ENCODE peak calls at places on chromosomes 12 and 14, in eight cellular contexts. One of them, this sample, is unnamed.

GRCh38 chr12:8065991-8066594 is at the start of gene C3AR1:
- DNase-seq in IMR-90: peak; percentile 79
- DNase-seq in hepatocyte: peak; percentile 28
- DNase-seq in PC-3: peak; percentile 50
- DNase-seq in endodermal cell: no peak
- DNase-seq in heart right ventricle: no peak
- DNase-seq in DND-41: peak; percentile 36
- DNase-seq in pancreas: no peak
- DNase-seq in this sample: peak; percentile 68

GRCh38 chr14:86654558-86655184 is 1124.7 kb downstream of the FLRT2 start:
- DNase-seq in DND-41: peak; percentile 64
- DNase-seq in heart right ventricle: peak; percentile 21
- DNase-seq in hepatocyte: peak; percentile 66
- DNase-seq in endodermal cell: peak; percentile 91
- DNase-seq in pancreas: peak; percentile 32
- DNase-seq in PC-3: peak; percentile 55
- DNase-seq in IMR-90: peak; percentile 26
- DNase-seq in this sample: no peak

GRCh38 chr12:89464974-89465592 is 59.5 kb downstream of the GALNT4 start:
- DNase-seq in DND-41: no peak
- DNase-seq in PC-3: peak; percentile 53
- DNase-seq in IMR-90: peak; percentile 16
- DNase-seq in pancreas: no peak
- DNase-seq in endodermal cell: no peak
- DNase-seq in heart right ventricle: no peak
- DNase-seq in hepatocyte: no peak
- DNase-seq in this sample: no peak

GRCh38 chr12:6539276-6540134 is 5.2 kb downstream of the GAPDH start:
- DNase-seq in heart right ventricle: peak; percentile 34
- DNase-seq in hepatocyte: no peak
- DNase-seq in pancreas: no peak
- DNase-seq in PC-3: peak; percentile 40
- DNase-seq in endodermal cell: peak; percentile 66
- DNase-seq in IMR-90: peak; percentile 38
- DNase-seq in DND-41: no peak
- DNase-seq in this sample: no peak

GRCh38 chr12:55724226-55724939 is 4.2 kb downstream of the RDH5 start:
- DNase-seq in hepatocyte: peak; percentile 79
- DNase-seq in IMR-90: peak; percentile 69
- DNase-seq in heart right ventricle: peak; percentile 64
- DNase-seq in PC-3: peak; percentile 64
- DNase-seq in pancreas: peak; percentile 83
- DNase-seq in endodermal cell: peak; percentile 94
- DNase-seq in DND-41: peak; percentile 67
- DNase-seq in this sample: no peak

GRCh38 chr12:6563448-6564050 is 4.5 kb downstream of the NOP2 start:
- DNase-seq in hepatocyte: peak; percentile 70
- DNase-seq in DND-41: peak; percentile 69
- DNase-seq in PC-3: peak; percentile 46
- DNase-seq in pancreas: no peak
- DNase-seq in IMR-90: peak; percentile 40
- DNase-seq in heart right ventricle: peak; percentile 54
- DNase-seq in endodermal cell: peak; percentile 93
- DNase-seq in this sample: peak; percentile 26

GRCh38 chr14:100543471-100544455 is 43.5 kb downstream of the BEGAIN start:
- DNase-seq in hepatocyte: no peak
- DNase-seq in DND-41: no peak
- DNase-seq in heart right ventricle: no peak
- DNase-seq in PC-3: no peak
- DNase-seq in IMR-90: no peak
- DNase-seq in pancreas: peak; percentile 62
- DNase-seq in endodermal cell: no peak
- DNase-seq in this sample: no peak

GRCh38 chr12:114025935-114026334 is 59.8 kb upstream of the RBM19 start:
- DNase-seq in hepatocyte: no peak
- DNase-seq in PC-3: no peak
- DNase-seq in endodermal cell: no peak
- DNase-seq in pancreas: no peak
- DNase-seq in heart right ventricle: peak; percentile 47
- DNase-seq in DND-41: no peak
- DNase-seq in IMR-90: no peak
- DNase-seq in this sample: no peak

GRCh38 chr12:116559330-116560080 is at the start of gene MAP1LC3B2:
- DNase-seq in hepatocyte: peak; percentile 86
- DNase-seq in endodermal cell: peak; percentile 74
- DNase-seq in DND-41: peak; percentile 95
- DNase-seq in PC-3: peak; percentile 74
- DNase-seq in pancreas: peak; percentile 55
- DNase-seq in heart right ventricle: no peak
- DNase-seq in IMR-90: peak; percentile 39
- DNase-seq in this sample: peak; percentile 95

GRCh38 chr14:26394114-26394855 is 203.5 kb downstream of the NOVA1 start:
- DNase-seq in IMR-90: peak; percentile 12
- DNase-seq in hepatocyte: no peak
- DNase-seq in DND-41: no peak
- DNase-seq in PC-3: peak; percentile 59
- DNase-seq in pancreas: no peak
- DNase-seq in heart right ventricle: no peak
- DNase-seq in endodermal cell: peak; percentile 62
- DNase-seq in this sample: no peak
- TF ChIP-seq CTCF in IMR-90: peak; percentile 46
- TF ChIP-seq CTCF in hepatocyte: peak; percentile 53
- TF ChIP-seq CTCF in DND-41: no peak
- TF ChIP-seq CTCF in PC-3: peak; percentile 68
- TF ChIP-seq CTCF in pancreas: no peak
- TF ChIP-seq CTCF in heart right ventricle: peak; percentile 30
- TF ChIP-seq CTCF in endodermal cell: peak; percentile 66
- TF ChIP-seq CTCF in this sample: peak; percentile 41

DNA sequence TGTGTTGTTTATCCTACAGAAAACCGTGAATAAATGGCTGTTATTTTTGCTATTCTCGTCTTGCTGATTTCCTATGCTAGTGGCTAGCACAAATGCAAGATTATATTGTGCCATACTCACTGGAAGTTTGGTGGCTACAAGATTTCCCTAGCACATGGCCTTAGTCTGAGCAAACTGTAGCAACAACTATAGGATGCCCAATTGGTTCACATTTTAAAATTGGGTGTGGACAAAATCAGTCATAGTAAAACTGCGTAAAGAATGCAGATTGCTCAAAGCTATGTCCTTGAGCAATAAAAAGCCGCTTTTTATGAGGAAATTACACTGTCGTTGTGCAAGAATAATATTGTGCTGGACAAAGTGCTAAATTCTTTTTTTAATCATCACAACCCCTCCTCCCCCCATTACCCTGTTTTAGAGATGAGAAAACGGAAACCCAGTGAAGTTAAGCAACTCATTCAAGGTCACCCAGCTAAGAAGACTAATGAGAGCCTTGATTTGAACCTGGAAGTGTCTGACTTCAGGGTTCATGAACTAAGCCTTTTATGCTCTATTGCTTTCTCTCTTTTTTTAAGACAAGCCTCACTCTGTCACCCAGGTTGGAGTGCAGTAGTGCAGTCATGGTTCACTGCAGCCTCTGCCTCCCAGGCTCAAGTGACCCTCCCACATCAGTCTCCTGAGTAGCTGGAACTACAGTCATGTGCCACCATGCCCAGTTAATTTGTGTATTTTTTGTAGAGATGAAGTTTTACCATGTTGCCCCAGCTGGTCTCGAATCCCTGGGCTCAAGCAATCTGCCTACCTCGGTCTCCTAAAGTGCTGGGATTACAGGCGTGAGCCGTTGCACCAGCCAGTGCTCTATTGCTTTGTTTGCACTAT is 73.6 kb downstream of the SRGAP1 start:
- DNase-seq in IMR-90: peak; percentile 96
- DNase-seq in DND-41: no peak
- DNase-seq in heart right ventricle: no peak
- DNase-seq in endodermal cell: no peak
- DNase-seq in hepatocyte: peak; percentile 73
- DNase-seq in PC-3: peak; percentile 99
- DNase-seq in pancreas: no peak
- DNase-seq in this sample: peak; percentile 99
- H3K4me1 ChIP-seq in IMR-90: peaks cover 25% of the 10 kb centered on the region
- H3K4me1 ChIP-seq in DND-41: no peaks in the 10 kb centered on the region
- H3K4me1 ChIP-seq in heart right ventricle: peaks cover 4% of the 10 kb centered on the region
- H3K4me1 ChIP-seq in endodermal cell: no peaks in the 10 kb centered on the region
- H3K4me1 ChIP-seq in hepatocyte: peaks cover 49% of the 10 kb centered on the region
- H3K4me1 ChIP-seq in PC-3: peaks cover 74% of the 10 kb centered on the region
- H3K4me1 ChIP-seq in pancreas: peaks cover 63% of the 10 kb centered on the region
- H3K4me1 ChIP-seq in this sample: peaks cover 52% of the 10 kb centered on the region

GRCh38 chr12:50699149-50699548 is 64.8 kb upstream of the ATF1 start:
- DNase-seq in heart right ventricle: no peak
- DNase-seq in DND-41: no peak
- DNase-seq in PC-3: no peak
- DNase-seq in pancreas: no peak
- DNase-seq in hepatocyte: no peak
- DNase-seq in endodermal cell: no peak
- DNase-seq in IMR-90: no peak
- DNase-seq in this sample: no peak

GRCh38 chr12:50699940-50700339 is 64.0 kb upstream of the ATF1 start:
- DNase-seq in endodermal cell: no peak
- DNase-seq in PC-3: no peak
- DNase-seq in IMR-90: no peak
- DNase-seq in DND-41: no peak
- DNase-seq in heart right ventricle: no peak
- DNase-seq in pancreas: no peak
- DNase-seq in hepatocyte: no peak
- DNase-seq in this sample: no peak

DNA sequence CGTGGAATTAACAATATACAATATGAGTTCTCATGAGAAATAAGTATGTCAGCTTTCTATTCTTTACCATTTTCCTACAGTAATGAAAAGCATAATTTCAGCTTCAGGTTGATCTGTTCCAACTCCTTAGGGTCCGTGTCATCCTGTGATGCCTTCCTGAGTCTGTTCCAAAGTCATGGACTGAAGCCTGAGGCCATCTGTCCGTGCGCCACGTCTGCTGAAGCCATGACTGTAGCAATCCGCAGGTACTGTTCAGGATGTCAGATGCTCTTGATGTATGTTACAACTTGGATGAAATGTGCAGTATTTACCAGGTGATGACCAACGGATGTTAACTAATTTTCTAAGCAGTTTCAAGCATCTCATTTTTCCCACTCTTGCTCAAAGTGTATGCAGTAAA is 67.0 kb upstream of the ATF1 start:
- DNase-seq in PC-3: no peak
- DNase-seq in pancreas: no peak
- DNase-seq in IMR-90: no peak
- DNase-seq in heart right ventricle: no peak
- DNase-seq in hepatocyte: no peak
- DNase-seq in endodermal cell: no peak
- DNase-seq in DND-41: no peak
- DNase-seq in this sample: no peak
- H3K27me3 ChIP-seq in PC-3: no peaks in the 10 kb centered on the region
- H3K27me3 ChIP-seq in pancreas: no peaks in the 10 kb centered on the region
- H3K27me3 ChIP-seq in IMR-90: no peaks in the 10 kb centered on the region
- H3K27me3 ChIP-seq in heart right ventricle: no peaks in the 10 kb centered on the region
- H3K27me3 ChIP-seq in hepatocyte: no peaks in the 10 kb centered on the region
- H3K27me3 ChIP-seq in endodermal cell: no peaks in the 10 kb centered on the region
- H3K27me3 ChIP-seq in DND-41: no peaks in the 10 kb centered on the region
- H3K27me3 ChIP-seq in this sample: no peaks in the 10 kb centered on the region

DNA sequence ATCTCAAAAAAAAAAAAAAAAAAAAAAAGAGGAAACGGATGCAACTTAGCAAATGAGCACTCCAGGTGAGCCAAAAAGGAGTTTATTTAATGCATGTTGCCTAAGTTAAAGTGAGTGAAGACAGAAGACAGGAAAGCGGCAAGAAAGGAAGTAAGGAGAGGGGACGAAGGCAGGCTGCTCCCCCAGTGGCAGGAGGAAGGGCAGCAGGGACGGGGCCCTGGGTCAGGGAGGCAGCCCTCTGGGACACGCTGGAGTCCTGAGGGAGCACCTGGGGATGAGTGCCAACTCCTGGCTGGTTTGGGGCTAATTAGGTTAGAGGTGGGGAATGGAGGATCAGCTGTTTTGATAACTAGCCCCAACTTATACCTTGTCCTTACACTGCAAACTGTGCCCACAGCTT is 37.0 kb upstream of the SPTLC2 start:
- DNase-seq in pancreas: peak; percentile 51
- DNase-seq in DND-41: peak; percentile 10
- DNase-seq in PC-3: no peak
- DNase-seq in hepatocyte: no peak
- DNase-seq in endodermal cell: peak; percentile 82
- DNase-seq in heart right ventricle: no peak
- DNase-seq in IMR-90: no peak
- DNase-seq in this sample: no peak
- TF ChIP-seq CTCF in pancreas: no peak
- TF ChIP-seq CTCF in DND-41: peak; percentile 49
- TF ChIP-seq CTCF in PC-3: peak; percentile 43
- TF ChIP-seq CTCF in hepatocyte: no peak
- TF ChIP-seq CTCF in endodermal cell: peak; percentile 63
- TF ChIP-seq CTCF in heart right ventricle: peak; percentile 32
- TF ChIP-seq CTCF in IMR-90: peak; percentile 17
- TF ChIP-seq CTCF in this sample: peak; percentile 13

DNA sequence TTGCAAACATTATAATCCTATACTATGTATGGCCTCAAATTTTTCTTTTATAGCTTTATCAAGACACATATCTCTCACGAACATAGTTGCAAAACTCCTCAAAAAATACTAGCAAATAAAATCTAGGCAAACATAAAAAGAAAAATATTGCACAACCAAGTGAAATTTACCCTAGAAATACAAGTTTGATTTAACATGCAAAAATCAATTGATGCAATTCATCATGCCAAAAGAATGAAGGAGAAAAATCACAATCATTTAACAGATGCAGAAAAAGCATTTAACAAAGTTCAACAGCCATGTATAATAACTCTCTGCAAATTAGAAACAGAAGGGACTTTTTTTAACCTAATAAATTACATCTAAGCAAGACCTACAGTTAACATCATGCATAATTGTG is 33.3 kb upstream of the KCNH5 start:
- DNase-seq in endodermal cell: no peak
- DNase-seq in pancreas: no peak
- DNase-seq in DND-41: no peak
- DNase-seq in heart right ventricle: no peak
- DNase-seq in PC-3: peak; percentile 55
- DNase-seq in hepatocyte: no peak
- DNase-seq in IMR-90: no peak
- DNase-seq in this sample: no peak
- H3K4me1 ChIP-seq in endodermal cell: no peaks in the 10 kb centered on the region
- H3K4me1 ChIP-seq in pancreas: no peaks in the 10 kb centered on the region
- H3K4me1 ChIP-seq in DND-41: no peaks in the 10 kb centered on the region
- H3K4me1 ChIP-seq in heart right ventricle: no peaks in the 10 kb centered on the region
- H3K4me1 ChIP-seq in PC-3: peaks cover 27% of the 10 kb centered on the region
- H3K4me1 ChIP-seq in hepatocyte: no peaks in the 10 kb centered on the region
- H3K4me1 ChIP-seq in IMR-90: no peaks in the 10 kb centered on the region
- H3K4me1 ChIP-seq in this sample: no peaks in the 10 kb centered on the region

GRCh38 chr12:53955776-53956250 is 1.1 kb downstream of the HOXC12 start:
- DNase-seq in endodermal cell: no peak
- DNase-seq in DND-41: no peak
- DNase-seq in pancreas: no peak
- DNase-seq in IMR-90: no peak
- DNase-seq in heart right ventricle: no peak
- DNase-seq in hepatocyte: no peak
- DNase-seq in PC-3: no peak
- DNase-seq in this sample: no peak
- H3K27me3 ChIP-seq in endodermal cell: peaks cover 100% of the 10 kb centered on the region
- H3K27me3 ChIP-seq in DND-41: peaks cover 64% of the 10 kb centered on the region
- H3K27me3 ChIP-seq in pancreas: peaks cover 32% of the 10 kb centered on the region
- H3K27me3 ChIP-seq in IMR-90: peaks cover 96% of the 10 kb centered on the region
- H3K27me3 ChIP-seq in heart right ventricle: peaks cover 99% of the 10 kb centered on the region
- H3K27me3 ChIP-seq in hepatocyte: peaks cover 100% of the 10 kb centered on the region
- H3K27me3 ChIP-seq in PC-3: no peaks in the 10 kb centered on the region
- H3K27me3 ChIP-seq in this sample: peaks cover 46% of the 10 kb centered on the region